ENCODE peak calls at places on chromosomes 7 and 10, in six cellular contexts. S, I, Y, D, N and W are unnamed samples.

GRCh38 chr10:97028832-97029178 is 157.0 kb downstream of the SLIT1 start:
- DNase-seq in S (no peak), I (no peak), Y (no peak), D (no peak), N (no peak), W (no peak)

GRCh38 chr10:8758029-8758428 is 703.5 kb downstream of the GATA3 start:
- DNase-seq in S (peak), I (no peak), Y (no peak), D (no peak), N (no peak), W (no peak)

GRCh38 chr10:80173441-80173840 is 31.9 kb downstream of the ANXA11 start:
- DNase-seq in S (no peak), I (no peak), Y (no peak), D (no peak), N (no peak), W (no peak)

GRCh38 chr7:106775552-106775936 is 89.5 kb upstream of the PIK3CG start:
- DNase-seq in S (peak), I (no peak), Y (no peak), D (no peak), N (no peak), W (no peak)

GRCh38 chr7:105578496-105578895 is 2.8 kb downstream of the EFCAB10 start:
- DNase-seq in S (no peak), I (no peak), Y (no peak), D (no peak), N (no peak), W (no peak)

GRCh38 chr10:58674260-58674659 is 161.6 kb downstream of the BICC1 start:
- DNase-seq in S (no peak), I (no peak), Y (no peak), D (no peak), N (no peak), W (no peak)

GRCh38 chr10:89369142-89370105 is 8.4 kb upstream of the IFIT1B start:
- DNase-seq in S (no peak), I (no peak), Y (no peak), D (peak), N (peak), W (no peak)

GRCh38 chr7:99407849-99408346 is 499 bp downstream of the PDAP1 start:
- DNase-seq in S (peak), I (no peak), Y (no peak), D (no peak), N (no peak), W (no peak)

GRCh38 chr7:116524609-116525297 is at the start of gene CAV1:
- DNase-seq in S (peak), I (peak), Y (no peak), D (peak), N (peak), W (peak)

GRCh38 chr10:51000164-51000563 is 74.1 kb upstream of the PRKG1 start:
- DNase-seq in S (peak), I (no peak), Y (no peak), D (no peak), N (no peak), W (no peak)

GRCh38 chr7:151993977-151994676 is 31.3 kb upstream of the GALNT11 start:
- DNase-seq in S (peak), I (no peak), Y (no peak), D (no peak), N (no peak), W (no peak)

GRCh38 chr7:87600130-87601124 is at the start of gene ABCB1:
- DNase-seq in S (peak), I (peak), Y (no peak), D (peak), N (peak), W (peak)

GRCh38 chr7:19621740-19622139 is 87.1 kb downstream of the POLR1F start:
- DNase-seq in S (peak), I (no peak), Y (no peak), D (no peak), N (no peak), W (no peak)

GRCh38 chr10:4981722-4982471 is 18.7 kb downstream of the AKR1C1 start:
- DNase-seq in S (peak), I (no peak), Y (no peak), D (peak), N (peak), W (no peak)

GRCh38 chr10:60187691-60188090 is 202.0 kb downstream of the ANK3 start:
- DNase-seq in S (no peak), I (no peak), Y (no peak), D (no peak), N (no peak), W (no peak)

GRCh38 chr10:133364645-133365431 is 7.0 kb upstream of the FUOM start:
- DNase-seq in S (no peak), I (no peak), Y (no peak), D (no peak), N (no peak), W (no peak)

GRCh38 chr10:44295619-44296222 is 89.2 kb downstream of the CXCL12 start:
- DNase-seq in S (no peak), I (no peak), Y (no peak), D (no peak), N (no peak), W (no peak)

GRCh38 chr7:143372070-143372469 is 9.1 kb upstream of the ZYX start:
- DNase-seq in S (peak), I (no peak), Y (no peak), D (no peak), N (no peak), W (no peak)

GRCh38 chr10:131093795-131094366 is 217.6 kb downstream of the TCERG1L start:
- DNase-seq in S (no peak), I (no peak), Y (no peak), D (no peak), N (no peak), W (no peak)

GRCh38 chr7:52944916-52945315 is 90.5 kb upstream of the POM121L12 start:
- DNase-seq in S (peak), I (no peak), Y (no peak), D (no peak), N (no peak), W (no peak)

GRCh38 chr7:39691821-39692220 is 68.4 kb downstream of the RALA start:
- DNase-seq in S (peak), I (no peak), Y (no peak), D (no peak), N (no peak), W (no peak)

GRCh38 chr7:100583132-100584045 is 2.5 kb downstream of the LRCH4 start:
- DNase-seq in S (no peak), I (peak), Y (peak), D (peak), N (peak), W (no peak)

GRCh38 chr10:13712799-13713581 is 126.2 kb downstream of the PRPF18 start:
- DNase-seq in S (peak), I (peak), Y (peak), D (peak), N (peak), W (no peak)

GRCh38 chr10:35910234-35910633 is 268.1 kb upstream of the FZD8 start:
- DNase-seq in S (peak), I (no peak), Y (no peak), D (no peak), N (no peak), W (no peak)

GRCh38 chr10:102069066-102069465 is 3.9 kb downstream of the HPS6 start:
- DNase-seq in S (no peak), I (no peak), Y (no peak), D (no peak), N (no peak), W (no peak)

GRCh38 chr10:11772575-11773288 is 30.6 kb downstream of the ECHDC3 start:
- DNase-seq in S (no peak), I (no peak), Y (no peak), D (no peak), N (no peak), W (no peak)

GRCh38 chr7:4629287-4629905 is 52.7 kb upstream of the FOXK1 start:
- DNase-seq in S (no peak), I (no peak), Y (no peak), D (no peak), N (no peak), W (no peak)

GRCh38 chr10:126474031-126474430 is 85.8 kb upstream of the ADAM12 start:
- DNase-seq in S (no peak), I (no peak), Y (no peak), D (no peak), N (no peak), W (peak)

GRCh38 chr10:126479280-126479679 is 91.0 kb upstream of the ADAM12 start:
- DNase-seq in S (no peak), I (no peak), Y (no peak), D (no peak), N (no peak), W (peak)

GRCh38 chr10:126478600-126478999 is 90.3 kb upstream of the ADAM12 start:
- DNase-seq in S (no peak), I (no peak), Y (no peak), D (no peak), N (no peak), W (peak)

GRCh38 chr10:126480648-126481047 is 92.4 kb upstream of the ADAM12 start:
- DNase-seq in S (no peak), I (no peak), Y (no peak), D (no peak), N (no peak), W (no peak)

DNA sequence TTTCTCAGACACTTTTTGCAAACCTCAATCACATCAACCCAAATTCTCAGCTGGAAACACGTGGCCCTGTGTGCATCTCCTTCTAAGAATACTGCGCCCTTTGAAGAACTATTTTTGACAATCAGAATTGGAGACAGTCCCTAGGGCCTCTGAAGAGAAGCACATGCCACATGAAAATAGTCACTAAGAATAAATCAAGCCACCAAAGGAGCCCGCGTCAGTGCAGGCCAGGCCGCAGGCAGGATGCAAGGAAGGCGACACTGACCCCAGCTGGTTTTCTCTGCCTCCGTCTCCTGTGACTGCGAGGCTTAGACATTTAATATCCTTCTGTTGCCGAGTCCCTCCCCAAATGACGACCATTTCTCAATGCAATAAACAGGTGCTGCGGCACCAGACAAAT is 88.0 kb upstream of the ADAM12 start:
- DNase-seq in S (no peak), I (no peak), Y (no peak), D (no peak), N (no peak), W (peak)
- TF ChIP-seq CTCF in S (no peak), I (no peak), Y (no peak), D (no peak), N (no peak), W (no peak)

GRCh38 chr7:37524807-37525206 is 76.1 kb upstream of the ELMO1 start:
- DNase-seq in S (no peak), I (no peak), Y (no peak), D (no peak), N (no peak), W (no peak)
- TF ChIP-seq CTCF in S (no peak), I (no peak), Y (no peak), D (no peak), N (no peak), W (no peak)

DNA sequence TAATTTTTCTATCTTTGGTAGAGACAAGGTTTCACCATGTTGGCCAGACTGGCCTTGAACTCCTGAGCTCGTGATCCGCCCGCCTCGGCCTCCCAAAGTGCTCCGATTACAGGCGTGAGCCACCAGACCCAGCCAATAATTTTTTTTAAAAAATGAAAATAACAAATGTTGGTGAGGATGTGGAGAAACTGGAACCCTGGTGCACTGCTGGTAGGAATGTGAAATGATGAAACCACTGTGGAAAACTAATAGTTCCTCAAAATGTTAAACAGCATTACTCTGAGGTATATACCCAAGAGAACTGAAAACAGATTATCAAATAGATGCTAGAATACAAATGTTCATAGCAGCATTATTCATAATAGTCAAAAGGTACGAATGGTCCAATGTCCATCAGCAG is 23.0 kb upstream of the YWHAG start:
- DNase-seq in S (no peak), I (no peak), Y (no peak), D (no peak), N (no peak), W (no peak)
- TF ChIP-seq CTCF in S (peak), I (no peak), Y (no peak), D (no peak), N (no peak), W (no peak)

GRCh38 chr7:150962285-150962742 is 15.8 kb downstream of the KCNH2 start:
- DNase-seq in S (no peak), I (no peak), Y (no peak), D (no peak), N (no peak), W (no peak)

GRCh38 chr7:150965273-150965830 is 12.8 kb downstream of the KCNH2 start:
- DNase-seq in S (no peak), I (no peak), Y (no peak), D (no peak), N (no peak), W (no peak)

GRCh38 chr7:150964593-150965111 is 13.5 kb downstream of the KCNH2 start:
- DNase-seq in S (no peak), I (no peak), Y (no peak), D (no peak), N (no peak), W (no peak)

GRCh38 chr7:150962743-150963399 is 15.2 kb downstream of the KCNH2 start:
- DNase-seq in S (peak), I (no peak), Y (no peak), D (peak), N (peak), W (no peak)

DNA sequence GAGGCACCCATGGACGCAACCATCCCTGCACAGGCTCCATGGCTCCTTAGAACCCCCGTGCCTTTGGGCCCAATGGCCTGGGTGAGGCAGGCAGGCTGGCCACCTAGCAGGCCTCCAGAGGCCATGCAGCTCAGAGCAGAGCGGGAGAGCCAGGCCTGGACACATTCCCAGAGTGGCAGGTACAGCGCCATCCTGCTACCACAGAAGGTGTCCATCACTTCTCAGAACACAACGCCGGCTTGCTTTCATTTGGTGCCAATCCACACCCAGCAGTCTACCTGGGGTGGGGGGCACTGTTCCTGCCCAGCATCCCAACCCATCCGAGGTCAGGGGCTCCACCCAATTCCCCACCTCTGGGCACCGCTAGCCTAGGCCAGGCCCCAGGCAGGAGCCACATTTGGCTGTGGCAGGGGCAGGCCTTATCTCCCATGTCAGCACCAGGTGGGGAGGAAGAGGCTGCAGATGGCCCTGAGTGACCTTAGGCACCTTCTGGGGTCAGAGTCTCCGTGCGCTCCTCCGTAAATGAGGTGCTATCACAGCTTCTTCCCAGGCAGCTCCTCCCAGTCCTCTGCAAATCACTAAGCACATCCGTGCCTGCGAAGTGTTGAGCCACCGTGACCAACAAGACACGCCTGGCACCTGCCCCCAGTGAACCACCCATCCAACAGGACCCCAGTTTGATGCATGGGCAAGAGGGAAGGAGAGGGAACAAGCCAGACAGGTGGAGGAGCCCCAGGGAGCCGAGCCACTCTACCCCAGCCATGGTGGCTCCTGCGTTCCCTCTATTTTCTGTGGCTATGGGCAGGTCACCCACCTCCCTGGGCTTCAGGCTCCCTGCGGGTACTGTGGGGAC is 14.2 kb downstream of the KCNH2 start:
- DNase-seq in S (no peak), I (no peak), Y (no peak), D (no peak), N (no peak), W (no peak)
- TF ChIP-seq CTCF in S (no peak), I (no peak), Y (no peak), D (no peak), N (no peak), W (no peak)

DNA sequence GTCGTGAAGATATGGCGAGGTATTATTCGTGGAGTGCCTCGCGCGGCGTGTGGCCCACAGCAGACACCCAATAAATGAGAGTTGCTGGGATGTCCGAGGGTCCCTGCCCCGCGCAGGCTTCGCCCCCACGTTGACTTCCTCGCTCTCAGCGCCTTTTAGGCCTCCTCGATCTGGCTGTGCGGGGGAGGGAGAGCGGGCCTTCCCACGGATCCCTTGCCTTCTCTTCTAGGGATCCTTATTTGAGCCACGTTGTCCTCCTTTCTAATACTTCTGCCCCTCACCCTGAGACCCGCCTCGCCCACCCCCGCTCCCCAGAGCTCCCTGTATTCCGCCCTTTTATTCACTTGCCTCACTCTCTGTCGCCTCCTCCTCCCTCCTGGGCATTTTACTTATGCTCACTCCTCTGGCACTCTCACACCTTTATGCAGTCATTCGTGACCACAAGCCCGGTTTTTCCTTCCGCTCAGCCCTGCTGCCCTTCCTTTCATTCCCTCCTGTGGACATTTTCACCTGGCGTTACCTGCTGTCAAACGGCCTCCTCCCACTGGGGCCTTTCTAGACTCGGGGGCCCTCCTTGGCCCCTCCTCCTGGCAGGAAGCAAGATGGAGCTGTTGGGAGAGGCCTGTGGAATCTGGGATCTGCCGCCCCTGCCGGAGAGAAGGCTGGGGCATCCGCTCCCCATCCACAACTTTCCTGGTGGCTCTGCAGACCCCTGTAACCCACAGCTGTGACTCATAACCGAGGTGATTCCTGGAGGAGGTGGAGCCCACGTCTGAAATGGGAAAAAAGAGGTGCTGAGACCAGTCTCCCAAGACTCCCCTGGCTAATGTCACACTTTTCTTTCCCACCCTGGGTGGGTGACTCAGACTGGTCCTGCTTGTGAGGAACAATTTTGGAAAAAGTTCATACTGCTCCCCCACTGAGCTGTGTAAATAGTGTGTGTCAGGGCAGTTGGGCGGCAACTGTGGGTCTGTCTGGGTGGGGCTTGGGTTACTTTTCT is 1.0 kb downstream of the VCL start:
- DNase-seq in S (peak), I (no peak), Y (no peak), D (no peak), N (peak), W (peak)
- TF ChIP-seq CTCF in S (peak), I (no peak), Y (peak), D (no peak), N (no peak), W (peak)